ENCODE peak calls at places on chromosomes 4 and X, in ten cellular contexts. X, D, V, C, A, J, B, T, H and M are unnamed samples. For H3K36me3, the result is how much of the 10 kb centered on the place peaks cover.

GRCh38 chr4:172982151-172982590 is 186.4 kb upstream of the GALNT7 start:
- DNase-seq in H (no peak), D (no peak), T (no peak), B (peak), J (no peak), X (peak), A (no peak), V (no peak), C (no peak), M (no peak)

GRCh38 chr4:88104902-88105610 is 53.4 kb downstream of the ABCG2 start:
- DNase-seq in X (no peak), C (no peak), T (no peak), A (no peak), V (no peak), H (no peak), D (no peak), J (no peak), B (no peak), M (no peak)

GRCh38 chr4:188015025-188015778 is 19.6 kb downstream of the ZFP42 start:
- DNase-seq in B (no peak), V (no peak), T (no peak), C (no peak), A (no peak), X (no peak), H (peak), J (no peak), D (no peak), M (no peak)

GRCh38 chrX:115952417-115953092 is 218.0 kb upstream of the AGTR2 start:
- DNase-seq in A (peak), D (no peak), X (no peak), H (no peak), T (no peak), V (no peak), C (no peak), J (no peak), B (no peak), M (no peak)

GRCh38 chr4:34193451-34194154 is 2050.7 kb downstream of the ARAP2 start:
- DNase-seq in H (no peak), C (no peak), X (no peak), V (no peak), T (no peak), J (no peak), D (no peak), B (no peak), A (no peak), M (no peak)

GRCh38 chrX:37348237-37349130 is 680 bp upstream of the PRRG1 start:
- DNase-seq in H (no peak), X (no peak), V (no peak), A (peak), J (no peak), T (no peak), B (no peak), D (no peak), C (no peak), M (no peak)

GRCh38 chrX:16797358-16797757 is 11.1 kb downstream of the TXLNG start:
- DNase-seq in B (no peak), T (no peak), D (no peak), V (no peak), X (no peak), H (no peak), C (peak), A (no peak), J (no peak), M (no peak)

GRCh38 chr4:6873792-6874461 is 35.7 kb upstream of the TBC1D14 start:
- DNase-seq in C (peak), A (peak), B (peak), D (peak), X (peak), J (no peak), H (peak), T (peak), V (peak), M (peak)

GRCh38 chr4:110055014-110055768 is 142.5 kb downstream of the EGF start:
- DNase-seq in A (no peak), D (no peak), H (no peak), T (no peak), J (no peak), X (no peak), C (no peak), V (no peak), B (no peak), M (no peak)

GRCh38 chr4:142396279-142396678 is 449.8 kb downstream of the INPP4B start:
- DNase-seq in A (no peak), T (no peak), C (no peak), H (no peak), D (no peak), X (no peak), J (no peak), B (no peak), V (no peak), M (no peak)

GRCh38 chr4:150447356-150447755 is 134.6 kb upstream of the MAB21L2 start:
- DNase-seq in T (no peak), A (no peak), V (no peak), X (no peak), D (no peak), B (no peak), H (no peak), J (no peak), C (no peak), M (no peak)

GRCh38 chrX:40866878-40867277 is 131.5 kb upstream of the MED14 start:
- DNase-seq in V (no peak), X (no peak), A (no peak), D (no peak), C (no peak), J (no peak), T (no peak), B (no peak), H (no peak), M (no peak)

GRCh38 chrX:37785569-37785968 is 5.7 kb downstream of the CYBB start:
- DNase-seq in D (no peak), X (no peak), B (no peak), H (no peak), T (no peak), A (peak), J (no peak), C (no peak), V (no peak), M (no peak)

GRCh38 chr4:110005461-110006056 is 92.9 kb downstream of the EGF start:
- DNase-seq in V (no peak), X (peak), C (no peak), J (no peak), B (no peak), D (peak), H (no peak), T (no peak), A (no peak), M (no peak)

GRCh38 chr4:161376275-161376674 is 787.5 kb downstream of the FSTL5 start:
- DNase-seq in B (no peak), T (no peak), H (no peak), D (no peak), X (no peak), C (no peak), V (no peak), J (no peak), A (no peak), M (no peak)

GRCh38 chr4:51842167-51842553 is 793 bp upstream of the DCUN1D4 start:
- DNase-seq in D (no peak), B (peak), X (peak), V (no peak), H (no peak), A (peak), J (no peak), T (peak), C (peak), M (no peak)

GRCh38 chrX:2608638-2609430 is 82.3 kb upstream of the CD99 start:
- DNase-seq in C (peak), J (peak), X (peak), A (peak), D (peak), V (peak), T (peak), H (peak), B (peak), M (peak)

GRCh38 chr4:4524364-4524763 is 17.5 kb downstream of the STX18 start:
- DNase-seq in A (peak), H (no peak), T (no peak), D (no peak), V (no peak), C (no peak), B (no peak), X (no peak), J (no peak), M (no peak)

DNA sequence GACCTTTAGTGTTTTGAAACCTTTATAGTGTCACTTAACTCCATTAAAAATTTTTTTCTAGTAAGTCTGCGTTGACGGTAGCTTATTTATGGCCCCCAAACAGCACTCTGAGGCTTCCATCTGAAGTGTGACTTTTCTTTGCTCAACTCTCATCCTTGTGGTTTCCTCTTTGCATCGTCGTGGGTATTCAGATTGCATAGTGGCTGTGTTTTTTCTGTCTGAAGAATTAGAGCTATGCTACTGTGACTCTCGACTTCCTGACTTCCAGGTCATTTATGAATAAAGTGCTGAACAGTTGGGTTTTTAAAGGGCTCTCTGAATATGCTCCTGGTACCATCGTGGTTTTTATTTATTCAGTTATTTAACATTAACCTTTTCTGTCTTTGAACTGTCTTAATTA is 44.9 kb downstream of the JADE1 start:
- DNase-seq in H (no peak), B (no peak), T (no peak), D (no peak), J (no peak), A (no peak), X (no peak), C (no peak), V (no peak), M (no peak)
- H3K36me3 ChIP-seq in H (under half), B (under half), T (half or more), D (half or more), J (half or more), A (half or more), X (under half), C (under half), V (under half), M (half or more)

DNA sequence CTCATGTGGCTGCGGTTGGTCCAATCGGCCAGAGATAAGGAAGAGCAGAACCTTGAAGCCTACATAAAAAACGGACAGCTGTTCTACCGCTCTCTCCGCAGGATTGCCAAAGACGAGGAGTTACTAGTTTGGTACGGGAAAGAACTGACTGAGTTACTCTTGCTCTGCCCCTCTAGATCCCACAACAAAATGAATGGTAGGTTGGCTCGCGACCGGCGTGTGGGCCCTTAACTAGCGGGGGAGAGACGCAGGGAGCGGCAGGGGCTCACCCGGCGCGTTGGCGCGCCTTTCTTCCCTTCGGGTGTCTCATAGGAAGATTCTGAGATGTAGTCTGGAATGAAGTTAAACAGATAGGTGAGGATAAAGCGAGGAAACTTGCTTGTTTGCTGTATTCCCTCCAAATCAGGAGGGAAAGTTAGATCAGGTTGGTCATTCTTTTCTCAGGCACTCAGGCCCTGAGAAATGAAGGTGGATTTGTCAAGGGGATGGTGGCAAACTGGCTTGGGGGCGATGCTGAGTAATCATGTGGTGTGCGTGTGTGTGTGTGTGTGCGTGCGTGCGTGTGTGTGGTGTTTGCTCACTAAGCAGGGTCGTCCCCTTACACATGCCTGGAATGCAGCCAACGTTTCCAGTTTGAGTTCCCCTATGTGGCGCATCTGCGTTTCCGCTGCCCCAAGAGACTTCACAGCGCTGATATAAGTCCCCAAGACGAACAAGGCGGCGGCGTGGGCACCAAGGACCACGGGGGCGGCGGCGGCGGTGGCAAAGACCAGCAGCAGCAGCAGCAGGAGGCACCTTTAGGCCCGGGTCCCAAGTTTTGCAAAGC is 4.2 kb downstream of the PRDM8 start:
- DNase-seq in A (no peak), C (peak), X (no peak), V (no peak), J (peak), D (no peak), B (peak), H (peak), T (no peak), M (peak)
- TF ChIP-seq POLR2A in A (no peak), C (no peak), X (no peak), V (no peak), J (no peak), D (no peak), B (no peak), H (no peak), T (no peak), M (no peak)

GRCh38 chr4:140720387-140721087 is 35.6 kb downstream of the TBC1D9 start:
- DNase-seq in B (no peak), J (no peak), H (no peak), V (no peak), C (no peak), A (peak), T (no peak), X (no peak), D (no peak), M (peak)

GRCh38 chr4:140718240-140718639 is 37.9 kb downstream of the TBC1D9 start:
- DNase-seq in C (no peak), X (no peak), A (no peak), V (no peak), H (no peak), T (no peak), J (no peak), B (no peak), D (no peak), M (no peak)

GRCh38 chr4:140719693-140720092 is 36.5 kb downstream of the TBC1D9 start:
- DNase-seq in C (no peak), V (no peak), H (no peak), A (no peak), T (no peak), J (no peak), X (no peak), D (no peak), B (no peak), M (no peak)

GRCh38 chr4:140719022-140719421 is 37.2 kb downstream of the TBC1D9 start:
- DNase-seq in J (no peak), T (no peak), B (no peak), A (no peak), V (no peak), C (no peak), X (no peak), D (no peak), H (no peak), M (no peak)

DNA sequence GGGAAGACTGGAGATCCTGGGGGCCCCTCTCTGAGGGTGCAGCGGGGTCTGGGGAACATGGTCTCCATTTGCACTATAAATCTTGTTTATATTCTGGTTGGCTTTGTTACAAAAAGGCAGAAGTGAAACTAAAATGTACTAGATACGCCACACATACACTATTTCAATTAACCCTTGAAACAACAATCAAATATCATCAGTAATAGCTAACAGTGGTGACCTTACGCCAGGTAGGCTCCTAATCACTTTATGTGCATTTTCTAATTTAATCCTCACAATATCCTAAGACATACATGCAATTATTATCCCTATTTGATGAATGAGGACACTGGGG is 35.1 kb downstream of the TBC1D9 start:
- DNase-seq in H (no peak), B (no peak), D (no peak), C (no peak), A (no peak), V (no peak), X (no peak), T (no peak), J (no peak), M (no peak)
- H3K27ac ChIP-seq in H (peak), B (no peak), D (no peak), C (no peak), A (peak), V (peak), X (peak), T (no peak), J (peak), M (peak)

GRCh38 chr4:2893772-2894171 is 50.1 kb downstream of the ADD1 start:
- DNase-seq in J (no peak), X (no peak), B (no peak), V (no peak), H (no peak), D (no peak), A (no peak), T (no peak), C (no peak), M (no peak)
- H3K36me3 ChIP-seq in J (under half), X (under half), B (under half), V (under half), H (under half), D (under half), A (half or more), T (half or more), C (under half), M (under half)

GRCh38 chr4:76215120-76215519 is 1.5 kb upstream of the SCARB2 start:
- DNase-seq in V (peak), D (no peak), C (no peak), T (no peak), J (no peak), H (no peak), X (no peak), B (no peak), A (no peak), M (no peak)

GRCh38 chr4:76219299-76220055 is 5.9 kb upstream of the SCARB2 start:
- DNase-seq in D (no peak), J (no peak), B (no peak), A (no peak), V (no peak), T (no peak), C (no peak), X (peak), H (no peak), M (no peak)

GRCh38 chr4:76214269-76214628 is 625 bp upstream of the SCARB2 start:
- DNase-seq in C (no peak), X (no peak), D (no peak), A (no peak), T (no peak), V (no peak), J (no peak), B (no peak), H (peak), M (no peak)

GRCh38 chr4:76216521-76216920 is 2.9 kb upstream of the SCARB2 start:
- DNase-seq in C (no peak), V (no peak), B (no peak), X (no peak), T (no peak), A (no peak), D (no peak), J (no peak), H (no peak), M (no peak)

GRCh38 chr4:76216975-76217814 is 3.6 kb upstream of the SCARB2 start:
- DNase-seq in V (no peak), X (no peak), T (no peak), J (no peak), C (no peak), A (no peak), H (no peak), B (no peak), D (no peak), M (no peak)
- TF ChIP-seq POLR2A in V (no peak), X (no peak), T (no peak), J (no peak), C (no peak), A (no peak), H (no peak), B (no peak), D (no peak), M (no peak)

GRCh38 chrX:123173833-123174232 is 10.2 kb upstream of the GRIA3 start:
- DNase-seq in X (no peak), C (no peak), D (peak), H (no peak), B (no peak), J (no peak), A (no peak), V (no peak), T (no peak), M (no peak)

GRCh38 chrX:123175366-123176122 is 8.5 kb upstream of the GRIA3 start:
- DNase-seq in J (no peak), H (no peak), C (no peak), X (no peak), V (no peak), B (no peak), T (no peak), D (no peak), A (no peak), M (no peak)

GRCh38 chrX:123169247-123169901 is 14.7 kb upstream of the GRIA3 start:
- DNase-seq in X (no peak), H (no peak), C (no peak), J (no peak), A (no peak), B (no peak), T (no peak), D (no peak), V (no peak), M (no peak)

GRCh38 chrX:123171781-123172180 is 12.3 kb upstream of the GRIA3 start:
- DNase-seq in J (no peak), D (no peak), B (no peak), X (no peak), C (no peak), H (no peak), V (no peak), A (no peak), T (no peak), M (no peak)

GRCh38 chrX:123172874-123173273 is 11.2 kb upstream of the GRIA3 start:
- DNase-seq in V (no peak), J (no peak), D (no peak), H (no peak), X (no peak), B (no peak), A (no peak), T (no peak), C (no peak), M (no peak)
- H3K27ac ChIP-seq in V (no peak), J (no peak), D (peak), H (no peak), X (no peak), B (no peak), A (no peak), T (no peak), C (no peak), M (no peak)

GRCh38 chrX:139802048-139802447 is 94.1 kb upstream of the MCF2 start:
- DNase-seq in A (no peak), B (no peak), D (no peak), V (no peak), H (no peak), C (no peak), T (no peak), X (no peak), J (no peak), M (no peak)

GRCh38 chrX:139801397-139801813 is 93.4 kb upstream of the MCF2 start:
- DNase-seq in V (no peak), J (no peak), B (no peak), A (no peak), C (no peak), D (no peak), T (no peak), H (no peak), X (no peak), M (no peak)

GRCh38 chrX:139795196-139795595 is 87.2 kb upstream of the MCF2 start:
- DNase-seq in D (no peak), T (no peak), H (no peak), V (no peak), A (no peak), B (no peak), X (no peak), C (no peak), J (no peak), M (no peak)

GRCh38 chrX:139803224-139803623 is 95.3 kb upstream of the MCF2 start:
- DNase-seq in H (no peak), X (no peak), D (no peak), C (no peak), J (no peak), A (no peak), V (no peak), T (no peak), B (no peak), M (no peak)

DNA sequence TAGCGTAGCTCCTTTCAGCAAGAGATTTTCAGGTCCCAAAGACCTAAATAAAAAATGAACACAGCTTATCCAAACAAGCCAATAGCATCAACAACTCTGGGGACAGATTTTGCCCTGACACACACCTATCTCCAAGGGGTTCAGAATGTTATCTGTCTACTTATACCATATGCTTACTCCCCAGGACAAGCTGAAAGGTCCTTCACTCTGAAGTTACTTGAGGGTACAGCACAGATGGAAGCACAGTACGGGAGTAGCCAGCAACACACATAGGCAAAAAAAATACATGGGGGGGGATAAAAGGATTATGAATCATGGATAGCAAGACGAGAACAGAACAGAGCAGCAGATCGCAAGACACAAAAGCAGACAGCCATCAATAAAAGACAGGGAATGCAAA is 90.7 kb upstream of the MCF2 start:
- DNase-seq in D (no peak), B (no peak), X (no peak), J (no peak), V (no peak), C (no peak), A (no peak), T (no peak), H (no peak), M (no peak)
- H3K36me3 ChIP-seq in D (half or more), B (under half), X (under half), J (under half), V (under half), C (under half), A (under half), T (under half), H (under half), M (under half)